ENCODE peak calls at places on chromosomes 5 and 9, in four cellular contexts. Q is hepatocyte, S is AML-193, M is T-helper 1 cell. E is an unnamed sample.

GRCh38 chr5:76657683-76658311 is 34.6 kb upstream of the F2RL2 start:
- DNase-seq in Q (peak), S (no peak), M (no peak), E (peak)

GRCh38 chr9:70111641-70112236 is 68.1 kb downstream of the MAMDC2 start:
- DNase-seq in Q (peak), S (no peak), M (no peak), E (no peak)

GRCh38 chr9:109167716-109168115 is 667 bp upstream of the FRRS1L start:
- DNase-seq in Q (no peak), S (no peak), M (no peak), E (no peak)

GRCh38 chr5:58148366-58148765 is 311.5 kb downstream of the PLK2 start:
- DNase-seq in Q (no peak), S (no peak), M (no peak), E (no peak)

GRCh38 chr5:155211764-155212163 is 198.2 kb downstream of the KIF4B start:
- DNase-seq in Q (no peak), S (no peak), M (no peak), E (no peak)

GRCh38 chr5:178416919-178417318 is 173.3 kb downstream of the COL23A1 start:
- DNase-seq in Q (no peak), S (no peak), M (no peak), E (peak)

GRCh38 chr5:171525086-171525485 is 105.6 kb downstream of the FGF18 start:
- DNase-seq in Q (no peak), S (no peak), M (no peak), E (no peak)

GRCh38 chr5:60540855-60541805 is 158.8 kb downstream of the DEPDC1B start:
- DNase-seq in Q (no peak), S (no peak), M (no peak), E (peak)

E was measured in OCI-M1.